ENCODE peak calls at places on chromosomes 13 and 19, in six cellular contexts. F is WERI-Rb-1; A is fibroblast of pulmonary artery; H is CD4-positive, alpha-beta memory T cell; Q is BJ; X is fibroblast of the aortic adventitia. D is an unnamed sample.

GRCh38 chr19:57559008-57559403 is 657 bp downstream of the ZNF550 start:
- DNase-seq in Q (no peak), A (peak; percentile 17), H (peak; percentile 8), X (peak; percentile 18), F (peak; percentile 15), D (peak; percentile 44)

GRCh38 chr19:46487802-46488445 is 7.7 kb downstream of the PNMA8B start:
- DNase-seq in Q (no peak), F (peak; percentile 70), A (peak; percentile 78), X (peak; percentile 74), H (peak; percentile 70), D (peak; percentile 71)

GRCh38 chr19:46925548-46925950 is 64.8 kb downstream of the ARHGAP35 start:
- DNase-seq in H (no peak), A (peak; percentile 47), Q (no peak), F (no peak), X (no peak), D (no peak)

GRCh38 chr13:52156724-52157251 is 2.6 kb downstream of the NEK3 start:
- DNase-seq in H (no peak), X (peak; percentile 63), A (peak; percentile 30), F (no peak), Q (no peak), D (peak; percentile 43)

GRCh38 chr13:76210262-76210661 is 574.1 kb downstream of the LMO7 start:
- DNase-seq in X (no peak), H (no peak), F (no peak), A (no peak), Q (no peak), D (peak; percentile 9)

GRCh38 chr13:21043898-21044297 is 17.5 kb downstream of the LATS2 start:
- DNase-seq in X (peak; percentile 97), A (peak; percentile 93), F (no peak), Q (peak; percentile 36), H (no peak), D (peak; percentile 91)

GRCh38 chr13:28537149-28537548 is 42.2 kb upstream of the FLT1 start:
- DNase-seq in H (no peak), Q (no peak), X (no peak), F (no peak), A (no peak), D (no peak)

GRCh38 chr19:12884926-12885748 is 1.9 kb downstream of the KLF1 start:
- DNase-seq in A (peak; percentile 60), F (peak; percentile 94), X (peak; percentile 22), Q (no peak), H (peak; percentile 87), D (peak; percentile 58)

GRCh38 chr13:75850915-75851314 is 214.8 kb downstream of the LMO7 start:
- DNase-seq in Q (no peak), F (no peak), A (no peak), X (no peak), H (no peak), D (no peak)

GRCh38 chr13:105847532-105848295 is 687.7 kb downstream of the EFNB2 start:
- DNase-seq in A (peak; percentile 3), F (no peak), Q (no peak), X (no peak), H (no peak), D (peak; percentile 9)

GRCh38 chr19:7078007-7078406 is 8.5 kb downstream of the ZNF557 start:
- DNase-seq in Q (no peak), F (no peak), X (no peak), H (no peak), A (no peak), D (no peak)

GRCh38 chr13:26721251-26721939 is 39.2 kb downstream of the GPR12 start:
- DNase-seq in Q (no peak), H (peak; percentile 27), A (no peak), F (peak; percentile 85), X (no peak), D (peak; percentile 25)

GRCh38 chr13:93413972-93414717 is 187.5 kb downstream of the GPC6 start:
- DNase-seq in H (no peak), X (peak; percentile 61), A (peak; percentile 39), Q (no peak), F (no peak), D (peak; percentile 34)

GRCh38 chr19:36850646-36851442 is at the start of gene ZNF345:
- DNase-seq in X (peak; percentile 96), H (peak; percentile 87), Q (peak; percentile 62), A (peak; percentile 97), F (peak; percentile 92), D (peak; percentile 96)

GRCh38 chr13:110450941-110451340 is 110.6 kb downstream of the RAB20 start:
- DNase-seq in A (no peak), F (no peak), Q (no peak), H (no peak), X (no peak), D (no peak)

GRCh38 chr13:113029487-113030258 is 60.7 kb downstream of the MCF2L start:
- DNase-seq in F (peak; percentile 89), Q (no peak), H (peak; percentile 20), A (peak; percentile 15), X (no peak), D (peak; percentile 16)

GRCh38 chr13:85755123-85755522 is 44.1 kb downstream of the SLITRK6 start:
- DNase-seq in F (no peak), Q (no peak), A (peak; percentile 6), X (peak; percentile 0), H (no peak), D (peak; percentile 8)

GRCh38 chr19:4732680-4733114 is 9.1 kb upstream of the DPP9 start:
- DNase-seq in Q (no peak), X (peak; percentile 70), F (peak; percentile 74), H (peak; percentile 62), A (peak; percentile 73), D (peak; percentile 72)

GRCh38 chr19:11092181-11092538 is 2.9 kb downstream of the LDLR start:
- DNase-seq in H (peak; percentile 81), X (peak; percentile 61), Q (no peak), A (peak; percentile 84), F (no peak), D (peak; percentile 75)

GRCh38 chr13:99376132-99376531 is 68.9 kb upstream of the GPR183 start:
- DNase-seq in X (no peak), A (no peak), H (no peak), Q (no peak), F (peak; percentile 11), D (no peak)

GRCh38 chr13:73618275-73618865 is 515.8 kb downstream of the KLF12 start:
- DNase-seq in H (no peak), Q (no peak), A (no peak), F (no peak), X (no peak), D (no peak)

GRCh38 chr13:28447989-28448388 is 46.9 kb downstream of the FLT1 start:
- DNase-seq in A (no peak), F (no peak), Q (no peak), H (no peak), X (no peak), D (no peak)

GRCh38 chr19:42301646-42302204 is at the start of gene PRR19:
- DNase-seq in Q (no peak), F (no peak), H (no peak), A (no peak), X (no peak), D (no peak)

GRCh38 chr13:54536112-54536511 is 1507.5 kb downstream of the OLFM4 start:
- DNase-seq in H (no peak), Q (no peak), X (no peak), A (no peak), F (no peak), D (no peak)

GRCh38 chr13:68176486-68176885 is 946.4 kb upstream of the PCDH9 start:
- DNase-seq in X (peak; percentile 42), A (peak; percentile 73), F (no peak), Q (no peak), H (no peak), D (peak; percentile 93)

GRCh38 chr13:47188802-47189201 is 291.9 kb upstream of the HTR2A start:
- DNase-seq in A (peak; percentile 73), H (no peak), X (peak; percentile 85), Q (peak; percentile 39), F (no peak), D (no peak)

GRCh38 chr13:23212621-23213020 is 31.8 kb downstream of the SGCG start:
- DNase-seq in Q (no peak), X (peak; percentile 1), F (no peak), H (no peak), A (peak; percentile 7), D (peak; percentile 44)

GRCh38 chr13:83452292-83452950 is 429.9 kb downstream of the SLITRK1 start:
- DNase-seq in Q (no peak), H (no peak), F (no peak), X (no peak), A (no peak), D (no peak)

GRCh38 chr13:83453723-83454122 is 428.6 kb downstream of the SLITRK1 start:
- DNase-seq in H (no peak), A (no peak), X (no peak), F (no peak), Q (no peak), D (no peak)

GRCh38 chr13:83450586-83450985 is 431.7 kb downstream of the SLITRK1 start:
- DNase-seq in X (peak; percentile 9), Q (no peak), F (no peak), H (no peak), A (peak; percentile 27), D (peak; percentile 33)

GRCh38 chr13:83453300-83453699 is 429.0 kb downstream of the SLITRK1 start:
- DNase-seq in H (no peak), F (no peak), A (no peak), Q (no peak), X (no peak), D (no peak)

GRCh38 chr13:83449666-83450395 is 432.4 kb downstream of the SLITRK1 start:
- DNase-seq in F (no peak), H (no peak), Q (peak; percentile 68), X (peak; percentile 70), A (peak; percentile 50), D (peak; percentile 75)
- H3K4me3 ChIP-seq in F (no peak overlapping the region), H (no peak overlapping the region), Q (no peak overlapping the region), X (no peak overlapping the region), A (no peak overlapping the region), D (no peak overlapping the region)

DNA sequence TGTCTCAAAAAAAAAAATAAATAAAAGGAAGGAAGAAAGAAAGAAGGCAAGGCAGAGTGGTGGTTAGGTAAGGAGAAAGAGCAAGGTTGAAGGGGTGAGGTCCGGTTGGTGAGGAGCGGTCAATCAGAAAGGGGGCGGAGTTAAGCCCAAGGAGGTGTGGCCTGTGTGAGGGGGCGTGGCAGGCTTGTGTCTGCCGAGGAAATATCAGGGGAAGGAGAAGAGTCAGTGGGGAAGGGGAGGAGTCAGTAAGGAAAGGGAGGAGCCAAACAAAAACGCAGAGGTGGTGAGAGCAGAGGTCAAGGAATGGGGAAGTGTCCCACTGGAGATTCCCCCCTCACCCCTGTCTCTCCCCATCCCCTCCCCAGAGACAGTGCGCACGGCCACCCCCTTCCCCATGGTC is 5.9 kb downstream of the CACNG7 start:
- DNase-seq in Q (no peak), X (no peak), A (no peak), H (no peak), F (no peak), D (no peak)
- H3K4me3 ChIP-seq in Q (no peak overlapping the region), X (no peak overlapping the region), A (no peak overlapping the region), H (no peak overlapping the region), F (no peak overlapping the region), D (no peak overlapping the region)

DNA sequence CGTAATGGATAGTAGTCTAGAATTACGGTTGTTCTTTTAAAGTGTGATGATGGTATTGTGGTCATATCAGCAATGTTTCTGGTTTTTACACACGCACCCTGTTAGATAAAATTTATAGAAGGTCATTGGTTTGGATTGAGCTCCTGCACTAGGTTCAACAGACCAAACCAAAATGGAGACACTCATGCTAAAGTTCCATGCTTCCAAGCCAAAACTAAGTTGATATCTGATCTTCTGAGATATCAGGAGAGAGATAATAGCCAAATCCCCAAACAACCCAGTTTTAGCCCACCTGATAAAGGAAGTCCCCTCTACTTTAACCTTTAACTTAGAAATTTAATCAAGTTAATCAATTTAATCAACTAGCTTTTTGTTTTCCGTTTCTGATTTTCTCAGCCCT is 1.2 kb downstream of the NOSIP start:
- DNase-seq in F (no peak), X (no peak), Q (no peak), A (no peak), H (no peak), D (no peak)
- H3K4me3 ChIP-seq in F (peak overlapping the region; percentile 93), X (peak overlapping the region; percentile 97), Q (no peak overlapping the region), A (peak overlapping the region; percentile 80), H (no peak overlapping the region), D (peak overlapping the region; percentile 86)

GRCh38 chr13:80133631-80134083 is 207.3 kb downstream of the SPRY2 start:
- DNase-seq in H (no peak), F (no peak), Q (no peak), A (no peak), X (no peak), D (peak; percentile 37)
- H3K4me3 ChIP-seq in H (no peak overlapping the region), F (no peak overlapping the region), Q (no peak overlapping the region), A (peak overlapping the region; percentile 37), X (no peak overlapping the region), D (peak overlapping the region; percentile 3)